ENCODE peak calls at places on chromosomes 7 and 10, in six cellular contexts. J is PC-9, X is lower lobe of right lung, Q is BJ, R is AG04450, G is choroid plexus epithelial cell. U is an unnamed sample.
A peak's percentile ranks its signal among the peaks of the same experiment; 100 is the strongest.

GRCh38 chr7:153061913-153062528 is 302.5 kb downstream of the ACTR3B start:
- DNase-seq in X (no peak), J (peak; percentile 9), R (no peak), Q (no peak), G (no peak), U (no peak)

GRCh38 chr7:129615018-129615417 is 3.5 kb downstream of the NRF1 start:
- DNase-seq in J (no peak), G (peak; percentile 63), R (no peak), X (no peak), Q (no peak), U (peak; percentile 4)

GRCh38 chr10:132497083-132497680 is 40.4 kb upstream of the INPP5A start:
- DNase-seq in G (no peak), X (peak; percentile 28), J (no peak), Q (no peak), R (no peak), U (no peak)

GRCh38 chr7:151199196-151199874 is 11.0 kb downstream of the H2BK1 start:
- DNase-seq in X (no peak), Q (no peak), J (no peak), G (no peak), R (no peak), U (no peak)

GRCh38 chr7:77327932-77328628 is 88.1 kb downstream of the GSAP start:
- DNase-seq in J (no peak), R (no peak), X (no peak), G (no peak), Q (no peak), U (no peak)

GRCh38 chr7:84792232-84792882 is 394.5 kb downstream of the SEMA3D start:
- DNase-seq in Q (no peak), G (no peak), J (no peak), R (no peak), X (no peak), U (no peak)

GRCh38 chr7:82726038-82726800 is 282.6 kb upstream of the CACNA2D1 start:
- DNase-seq in J (no peak), X (no peak), Q (no peak), G (no peak), R (no peak), U (no peak)

GRCh38 chr10:95242581-95243317 is 48.1 kb downstream of the PDLIM1 start:
- DNase-seq in G (peak; percentile 72), J (peak; percentile 41), R (no peak), Q (no peak), X (no peak), U (no peak)

GRCh38 chr7:133672866-133673265 is 420.0 kb downstream of the EXOC4 start:
- DNase-seq in J (no peak), Q (no peak), G (no peak), X (no peak), R (no peak), U (no peak)

GRCh38 chr10:26637521-26638275 is 59.8 kb upstream of the PDSS1 start:
- DNase-seq in R (no peak), G (no peak), J (no peak), X (no peak), Q (no peak), U (no peak)

GRCh38 chr7:98091061-98091460 is 15.6 kb upstream of the LMTK2 start:
- DNase-seq in J (no peak), Q (no peak), G (no peak), R (no peak), X (no peak), U (no peak)

GRCh38 chr10:91768123-91768522 is 30.1 kb upstream of the TNKS2 start:
- DNase-seq in Q (no peak), X (no peak), G (peak; percentile 12), R (no peak), J (no peak), U (no peak)

GRCh38 chr7:100679129-100679926 is 5.8 kb downstream of the GNB2 start:
- DNase-seq in Q (no peak), G (no peak), X (no peak), R (no peak), J (no peak), U (no peak)

GRCh38 chr10:59905066-59905734 is 1.2 kb downstream of the CCDC6 start:
- DNase-seq in R (no peak), G (no peak), J (peak; percentile 38), Q (no peak), X (peak; percentile 56), U (no peak)

GRCh38 chr7:20407585-20408466 is 77.1 kb downstream of the ITGB8 start:
- DNase-seq in Q (peak; percentile 22), J (peak; percentile 59), X (peak; percentile 69), R (no peak), G (peak; percentile 57), U (no peak)

GRCh38 chr10:108454793-108455192 is 1290.3 kb upstream of the SORCS1 start:
- DNase-seq in J (no peak), R (no peak), X (no peak), Q (peak; percentile 52), G (no peak), U (peak; percentile 37)

GRCh38 chr7:91379246-91379645 is 115.0 kb downstream of the FZD1 start:
- DNase-seq in X (no peak), Q (no peak), G (peak; percentile 14), J (no peak), R (no peak), U (no peak)

GRCh38 chr7:67821116-67821515 is 824.5 kb downstream of the TYW1 start:
- DNase-seq in Q (no peak), X (no peak), R (no peak), J (no peak), G (no peak), U (no peak)

GRCh38 chr7:45435846-45436245 is 138.3 kb upstream of the ADCY1 start:
- DNase-seq in G (peak; percentile 80), X (no peak), R (no peak), J (no peak), Q (peak; percentile 31), U (no peak)

GRCh38 chr7:17056491-17057142 is 174.8 kb upstream of the AGR3 start:
- DNase-seq in R (peak; percentile 20), J (no peak), X (no peak), Q (no peak), G (peak; percentile 41), U (peak; percentile 5)

GRCh38 chr10:118259288-118259906 is 82.7 kb downstream of the FAM204A start:
- DNase-seq in Q (no peak), X (no peak), R (no peak), J (peak; percentile 1), G (peak; percentile 43), U (no peak)

GRCh38 chr7:33579561-33579960 is 325.8 kb upstream of the BMPER start:
- DNase-seq in R (no peak), G (no peak), J (no peak), Q (no peak), X (no peak), U (no peak)

GRCh38 chr7:33091111-33091531 is 18.1 kb downstream of the RP9 start:
- DNase-seq in X (no peak), G (no peak), R (no peak), Q (peak; percentile 32), J (no peak), U (no peak)

GRCh38 chr10:3776796-3777571 is 8.0 kb downstream of the KLF6 start:
- DNase-seq in J (peak; percentile 74), Q (no peak), R (peak; percentile 87), G (peak; percentile 94), X (no peak), U (no peak)

GRCh38 chr7:472640-472957 is 47.0 kb downstream of the PDGFA start:
- DNase-seq in G (no peak), Q (no peak), X (no peak), J (no peak), R (no peak), U (no peak)

GRCh38 chr10:50362547-50363125 is 111.3 kb upstream of the ASAH2 start:
- DNase-seq in J (peak; percentile 5), R (no peak), X (no peak), G (no peak), Q (no peak), U (no peak)

GRCh38 chr7:155874010-155874409 is 61.7 kb upstream of the SHH start:
- DNase-seq in G (no peak), Q (no peak), J (no peak), R (no peak), X (no peak), U (no peak)

GRCh38 chr10:84541289-84541637 is 212.9 kb downstream of the CCSER2 start:
- DNase-seq in J (no peak), G (peak; percentile 11), Q (no peak), R (no peak), X (no peak), U (no peak)

GRCh38 chr7:27073066-27073465 is 22.7 kb downstream of the HOXA1 start:
- DNase-seq in X (no peak), G (no peak), J (peak; percentile 26), Q (no peak), R (no peak), U (no peak)

GRCh38 chr7:152464312-152465117 is 28.7 kb upstream of the KMT2C start:
- DNase-seq in G (peak; percentile 86), J (peak; percentile 67), R (peak; percentile 56), X (peak; percentile 86), Q (no peak), U (no peak)

GRCh38 chr7:105769951-105770628 is 106.3 kb downstream of the ATXN7L1 start:
- DNase-seq in X (no peak), J (peak; percentile 58), Q (no peak), G (no peak), R (no peak), U (no peak)

GRCh38 chr7:1476859-1477258 is 17.6 kb upstream of the MICALL2 start:
- DNase-seq in R (no peak), J (no peak), G (no peak), Q (no peak), X (no peak), U (no peak)
- H3K4me3 ChIP-seq in R (no peak overlapping the region), J (no peak overlapping the region), G (no peak overlapping the region), Q (no peak overlapping the region), X (no peak overlapping the region), U (no peak overlapping the region)

GRCh38 chr7:101950450-101951119 is 133.2 kb downstream of the CUX1 start:
- DNase-seq in J (no peak), R (peak; percentile 42), G (peak; percentile 76), X (no peak), Q (no peak), U (no peak)
- TF ChIP-seq CTCF in J (no peak), R (peak; percentile 48), G (peak; percentile 48), X (no peak), Q (peak; percentile 36), U (no peak)

GRCh38 chr10:89653410-89653828 is 8.4 kb upstream of the PANK1 start:
- DNase-seq in X (no peak), Q (no peak), G (peak; percentile 93), R (no peak), J (peak; percentile 19), U (no peak)
- H3K4me3 ChIP-seq in X (no peak overlapping the region), Q (no peak overlapping the region), G (no peak overlapping the region), R (no peak overlapping the region), J (no peak overlapping the region), U (no peak overlapping the region)

GRCh38 chr10:46538155-46538554 is 18.3 kb downstream of the GPRIN2 start:
- DNase-seq in G (no peak), X (no peak), J (no peak), R (no peak), Q (no peak), U (no peak)

GRCh38 chr10:46536171-46536570 is 20.3 kb downstream of the GPRIN2 start:
- DNase-seq in Q (no peak), G (no peak), X (peak; percentile 41), J (no peak), R (no peak), U (no peak)

GRCh38 chr10:46536781-46537180 is 19.7 kb downstream of the GPRIN2 start:
- DNase-seq in Q (no peak), X (no peak), J (no peak), R (no peak), G (no peak), U (no peak)

GRCh38 chr10:46537309-46537708 is 19.1 kb downstream of the GPRIN2 start:
- DNase-seq in X (no peak), J (no peak), G (peak; percentile 63), Q (no peak), R (no peak), U (no peak)

GRCh38 chr10:46534828-46535524 is 21.5 kb downstream of the GPRIN2 start:
- DNase-seq in X (peak; percentile 42), R (no peak), Q (no peak), J (no peak), G (no peak), U (no peak)
- TF ChIP-seq CTCF in X (no peak), R (no peak), Q (no peak), J (no peak), G (no peak), U (no peak)

U was measured in AG04449.